ENCODE peak calls at places on chromosomes 7 and 10, in eight cellular contexts. One of them, this sample, is unnamed.

GRCh38 chr10:17453377-17454091 is 861 bp downstream of the ST8SIA6 start:
- DNase-seq in psoas muscle: peak; percentile 54
- DNase-seq in esophagus squamous epithelium: no peak
- DNase-seq in PC-9: no peak
- DNase-seq in keratinocyte: no peak
- DNase-seq in sigmoid colon: no peak
- DNase-seq in colonic mucosa: peak; percentile 61
- DNase-seq in transverse colon: peak; percentile 65
- DNase-seq in this sample: no peak

GRCh38 chr10:29443745-29444523 is 155.1 kb downstream of the LYZL1 start:
- DNase-seq in transverse colon: no peak
- DNase-seq in PC-9: no peak
- DNase-seq in colonic mucosa: no peak
- DNase-seq in esophagus squamous epithelium: no peak
- DNase-seq in sigmoid colon: no peak
- DNase-seq in keratinocyte: no peak
- DNase-seq in psoas muscle: no peak
- DNase-seq in this sample: no peak

GRCh38 chr7:84524714-84525694 is 330.4 kb upstream of the SEMA3A start:
- DNase-seq in esophagus squamous epithelium: no peak
- DNase-seq in sigmoid colon: peak; percentile 57
- DNase-seq in transverse colon: no peak
- DNase-seq in keratinocyte: peak; percentile 1
- DNase-seq in PC-9: no peak
- DNase-seq in colonic mucosa: no peak
- DNase-seq in psoas muscle: no peak
- DNase-seq in this sample: no peak

GRCh38 chr10:103333934-103334520 is 16.9 kb downstream of the PCGF6 start:
- DNase-seq in PC-9: no peak
- DNase-seq in keratinocyte: no peak
- DNase-seq in sigmoid colon: no peak
- DNase-seq in psoas muscle: no peak
- DNase-seq in esophagus squamous epithelium: no peak
- DNase-seq in colonic mucosa: no peak
- DNase-seq in transverse colon: no peak
- DNase-seq in this sample: no peak

GRCh38 chr10:77635402-77636227 is 2.0 kb downstream of the KCNMA1 start:
- DNase-seq in transverse colon: no peak
- DNase-seq in esophagus squamous epithelium: no peak
- DNase-seq in psoas muscle: no peak
- DNase-seq in sigmoid colon: no peak
- DNase-seq in colonic mucosa: no peak
- DNase-seq in PC-9: no peak
- DNase-seq in keratinocyte: no peak
- DNase-seq in this sample: no peak

GRCh38 chr7:47381132-47381495 is 200.8 kb downstream of the TNS3 start:
- DNase-seq in colonic mucosa: no peak
- DNase-seq in transverse colon: no peak
- DNase-seq in PC-9: no peak
- DNase-seq in keratinocyte: no peak
- DNase-seq in psoas muscle: no peak
- DNase-seq in sigmoid colon: peak; percentile 32
- DNase-seq in esophagus squamous epithelium: no peak
- DNase-seq in this sample: no peak

GRCh38 chr7:151392002-151392401 is 17.8 kb downstream of the WDR86 start:
- DNase-seq in esophagus squamous epithelium: no peak
- DNase-seq in psoas muscle: peak; percentile 29
- DNase-seq in transverse colon: no peak
- DNase-seq in colonic mucosa: no peak
- DNase-seq in sigmoid colon: no peak
- DNase-seq in PC-9: no peak
- DNase-seq in keratinocyte: no peak
- DNase-seq in this sample: no peak

GRCh38 chr10:72322280-72323058 is 32.2 kb downstream of the DNAJB12 start:
- DNase-seq in sigmoid colon: no peak
- DNase-seq in keratinocyte: peak; percentile 97
- DNase-seq in colonic mucosa: no peak
- DNase-seq in psoas muscle: no peak
- DNase-seq in PC-9: peak; percentile 44
- DNase-seq in esophagus squamous epithelium: no peak
- DNase-seq in transverse colon: no peak
- DNase-seq in this sample: no peak

GRCh38 chr7:90698616-90699015 is 102.5 kb downstream of the CDK14 start:
- DNase-seq in esophagus squamous epithelium: no peak
- DNase-seq in PC-9: no peak
- DNase-seq in colonic mucosa: no peak
- DNase-seq in psoas muscle: no peak
- DNase-seq in keratinocyte: no peak
- DNase-seq in sigmoid colon: no peak
- DNase-seq in transverse colon: no peak
- DNase-seq in this sample: no peak

GRCh38 chr7:42096681-42097637 is 140.1 kb downstream of the GLI3 start:
- DNase-seq in esophagus squamous epithelium: no peak
- DNase-seq in psoas muscle: peak; percentile 57
- DNase-seq in transverse colon: no peak
- DNase-seq in keratinocyte: no peak
- DNase-seq in colonic mucosa: no peak
- DNase-seq in PC-9: no peak
- DNase-seq in sigmoid colon: peak; percentile 84
- DNase-seq in this sample: no peak

GRCh38 chr7:66591801-66592596 is 36.7 kb upstream of the KCTD7 start:
- DNase-seq in PC-9: peak; percentile 81
- DNase-seq in transverse colon: peak; percentile 95
- DNase-seq in colonic mucosa: peak; percentile 96
- DNase-seq in psoas muscle: peak; percentile 95
- DNase-seq in esophagus squamous epithelium: peak; percentile 47
- DNase-seq in sigmoid colon: peak; percentile 97
- DNase-seq in keratinocyte: peak; percentile 41
- DNase-seq in this sample: peak; percentile 69

GRCh38 chr7:135143874-135144668 is 3.8 kb upstream of the TMEM140 start:
- DNase-seq in PC-9: no peak
- DNase-seq in psoas muscle: no peak
- DNase-seq in esophagus squamous epithelium: no peak
- DNase-seq in keratinocyte: no peak
- DNase-seq in transverse colon: no peak
- DNase-seq in sigmoid colon: no peak
- DNase-seq in colonic mucosa: no peak
- DNase-seq in this sample: no peak

GRCh38 chr7:124354206-124354605 is 321.3 kb upstream of the TMEM229A start:
- DNase-seq in colonic mucosa: no peak
- DNase-seq in keratinocyte: no peak
- DNase-seq in PC-9: no peak
- DNase-seq in sigmoid colon: no peak
- DNase-seq in psoas muscle: no peak
- DNase-seq in transverse colon: no peak
- DNase-seq in esophagus squamous epithelium: no peak
- DNase-seq in this sample: no peak

GRCh38 chr7:17126413-17127374 is 171.8 kb upstream of the AHR start:
- DNase-seq in psoas muscle: no peak
- DNase-seq in transverse colon: no peak
- DNase-seq in esophagus squamous epithelium: no peak
- DNase-seq in sigmoid colon: no peak
- DNase-seq in PC-9: no peak
- DNase-seq in colonic mucosa: no peak
- DNase-seq in keratinocyte: no peak
- DNase-seq in this sample: no peak

GRCh38 chr7:2115739-2116065 is 117.0 kb downstream of the MAD1L1 start:
- DNase-seq in colonic mucosa: no peak
- DNase-seq in transverse colon: no peak
- DNase-seq in sigmoid colon: no peak
- DNase-seq in psoas muscle: no peak
- DNase-seq in esophagus squamous epithelium: no peak
- DNase-seq in keratinocyte: no peak
- DNase-seq in PC-9: no peak
- DNase-seq in this sample: no peak

GRCh38 chr10:77616766-77617165 is 20.8 kb downstream of the KCNMA1 start:
- DNase-seq in psoas muscle: no peak
- DNase-seq in sigmoid colon: no peak
- DNase-seq in colonic mucosa: no peak
- DNase-seq in transverse colon: no peak
- DNase-seq in keratinocyte: no peak
- DNase-seq in esophagus squamous epithelium: no peak
- DNase-seq in PC-9: no peak
- DNase-seq in this sample: no peak

DNA sequence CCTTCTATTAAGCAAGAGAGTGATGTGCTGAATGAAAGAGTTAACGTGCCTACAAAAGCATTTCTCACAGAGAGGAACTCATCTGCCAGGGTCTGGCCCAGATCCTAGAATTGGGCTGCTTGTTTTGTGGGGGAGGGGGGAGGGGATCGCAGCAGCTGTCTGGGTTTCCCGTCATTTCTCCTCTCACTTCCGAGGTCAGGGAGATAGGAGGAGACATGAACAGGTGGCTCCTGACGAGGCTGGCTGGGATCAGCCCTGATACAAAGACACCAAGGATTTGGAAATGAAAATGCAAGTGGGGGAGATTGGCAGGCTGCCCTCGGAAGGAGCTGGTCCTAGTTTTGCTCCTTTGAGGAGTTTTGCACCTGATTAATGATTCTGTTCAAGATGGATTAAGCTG is 86.7 kb upstream of the KMT2C start:
- DNase-seq in psoas muscle: peak; percentile 61
- DNase-seq in sigmoid colon: no peak
- DNase-seq in transverse colon: no peak
- DNase-seq in PC-9: peak; percentile 18
- DNase-seq in esophagus squamous epithelium: no peak
- DNase-seq in colonic mucosa: no peak
- DNase-seq in keratinocyte: no peak
- DNase-seq in this sample: no peak
- H3K4me3 ChIP-seq in psoas muscle: peak overlapping the region; percentile 45
- H3K4me3 ChIP-seq in sigmoid colon: peak overlapping the region; percentile 35
- H3K4me3 ChIP-seq in transverse colon: no peak overlapping the region
- H3K4me3 ChIP-seq in PC-9: no peak overlapping the region
- H3K4me3 ChIP-seq in esophagus squamous epithelium: no peak overlapping the region
- H3K4me3 ChIP-seq in colonic mucosa: no peak overlapping the region
- H3K4me3 ChIP-seq in keratinocyte: no peak overlapping the region
- H3K4me3 ChIP-seq in this sample: peak overlapping the region; percentile 51

GRCh38 chr7:50305697-50306300 is 1.3 kb downstream of the IKZF1 start:
- DNase-seq in keratinocyte: no peak
- DNase-seq in esophagus squamous epithelium: no peak
- DNase-seq in sigmoid colon: no peak
- DNase-seq in psoas muscle: no peak
- DNase-seq in transverse colon: no peak
- DNase-seq in colonic mucosa: no peak
- DNase-seq in PC-9: no peak
- DNase-seq in this sample: no peak
- H3K27ac ChIP-seq in keratinocyte: no peak overlapping the region
- H3K27ac ChIP-seq in esophagus squamous epithelium: peak overlapping the region; percentile 83
- H3K27ac ChIP-seq in sigmoid colon: no peak overlapping the region
- H3K27ac ChIP-seq in psoas muscle: no peak overlapping the region
- H3K27ac ChIP-seq in transverse colon: peak overlapping the region; percentile 81
- H3K27ac ChIP-seq in colonic mucosa: peak overlapping the region; percentile 62
- H3K27ac ChIP-seq in PC-9: no peak overlapping the region
- H3K27ac ChIP-seq in this sample: no peak overlapping the region

GRCh38 chr10:209357-209756 is 74.1 kb downstream of the ZMYND11 start:
- DNase-seq in sigmoid colon: no peak
- DNase-seq in PC-9: no peak
- DNase-seq in esophagus squamous epithelium: no peak
- DNase-seq in psoas muscle: no peak
- DNase-seq in keratinocyte: no peak
- DNase-seq in transverse colon: no peak
- DNase-seq in colonic mucosa: no peak
- DNase-seq in this sample: no peak

GRCh38 chr10:210297-210696 is 75.0 kb downstream of the ZMYND11 start:
- DNase-seq in esophagus squamous epithelium: no peak
- DNase-seq in keratinocyte: no peak
- DNase-seq in sigmoid colon: no peak
- DNase-seq in PC-9: no peak
- DNase-seq in colonic mucosa: no peak
- DNase-seq in transverse colon: no peak
- DNase-seq in psoas muscle: no peak
- DNase-seq in this sample: no peak

DNA sequence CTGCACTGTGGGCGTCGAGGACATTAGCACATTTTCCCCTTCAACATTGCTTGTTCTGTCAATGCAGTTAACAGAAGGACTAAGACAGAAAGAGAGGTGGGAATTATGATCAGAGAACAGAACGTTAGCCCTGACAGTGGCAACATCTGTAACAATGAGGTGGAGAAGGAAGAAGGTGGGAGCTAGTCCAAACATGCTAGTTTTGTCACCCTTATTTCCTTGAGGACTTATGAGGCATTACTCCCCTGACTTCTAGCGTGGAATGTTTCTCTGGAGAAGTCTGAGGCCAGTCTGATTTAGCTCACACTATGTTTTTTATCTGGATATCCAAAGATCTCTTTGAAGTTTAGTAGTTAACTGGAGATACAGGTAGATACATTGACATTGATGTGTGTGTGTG is 73.4 kb downstream of the ZMYND11 start:
- DNase-seq in keratinocyte: no peak
- DNase-seq in transverse colon: no peak
- DNase-seq in psoas muscle: no peak
- DNase-seq in PC-9: no peak
- DNase-seq in esophagus squamous epithelium: no peak
- DNase-seq in colonic mucosa: no peak
- DNase-seq in sigmoid colon: no peak
- DNase-seq in this sample: no peak
- H3K4me3 ChIP-seq in keratinocyte: no peak overlapping the region
- H3K4me3 ChIP-seq in transverse colon: no peak overlapping the region
- H3K4me3 ChIP-seq in psoas muscle: no peak overlapping the region
- H3K4me3 ChIP-seq in PC-9: no peak overlapping the region
- H3K4me3 ChIP-seq in esophagus squamous epithelium: no peak overlapping the region
- H3K4me3 ChIP-seq in colonic mucosa: no peak overlapping the region
- H3K4me3 ChIP-seq in sigmoid colon: no peak overlapping the region
- H3K4me3 ChIP-seq in this sample: no peak overlapping the region

GRCh38 chr10:7184660-7185366 is 226.0 kb downstream of the SFMBT2 start:
- DNase-seq in transverse colon: no peak
- DNase-seq in keratinocyte: no peak
- DNase-seq in colonic mucosa: no peak
- DNase-seq in esophagus squamous epithelium: no peak
- DNase-seq in sigmoid colon: no peak
- DNase-seq in psoas muscle: no peak
- DNase-seq in PC-9: no peak
- DNase-seq in this sample: no peak

GRCh38 chr10:7189909-7190308 is 220.9 kb downstream of the SFMBT2 start:
- DNase-seq in keratinocyte: no peak
- DNase-seq in sigmoid colon: no peak
- DNase-seq in esophagus squamous epithelium: no peak
- DNase-seq in psoas muscle: no peak
- DNase-seq in colonic mucosa: no peak
- DNase-seq in PC-9: no peak
- DNase-seq in transverse colon: no peak
- DNase-seq in this sample: no peak

GRCh38 chr10:7186387-7187032 is 224.3 kb downstream of the SFMBT2 start:
- DNase-seq in PC-9: no peak
- DNase-seq in psoas muscle: no peak
- DNase-seq in sigmoid colon: no peak
- DNase-seq in keratinocyte: no peak
- DNase-seq in esophagus squamous epithelium: no peak
- DNase-seq in colonic mucosa: no peak
- DNase-seq in transverse colon: no peak
- DNase-seq in this sample: no peak

GRCh38 chr10:7181416-7181815 is 229.4 kb downstream of the SFMBT2 start:
- DNase-seq in transverse colon: no peak
- DNase-seq in PC-9: no peak
- DNase-seq in keratinocyte: no peak
- DNase-seq in sigmoid colon: no peak
- DNase-seq in psoas muscle: no peak
- DNase-seq in colonic mucosa: no peak
- DNase-seq in esophagus squamous epithelium: no peak
- DNase-seq in this sample: no peak

DNA sequence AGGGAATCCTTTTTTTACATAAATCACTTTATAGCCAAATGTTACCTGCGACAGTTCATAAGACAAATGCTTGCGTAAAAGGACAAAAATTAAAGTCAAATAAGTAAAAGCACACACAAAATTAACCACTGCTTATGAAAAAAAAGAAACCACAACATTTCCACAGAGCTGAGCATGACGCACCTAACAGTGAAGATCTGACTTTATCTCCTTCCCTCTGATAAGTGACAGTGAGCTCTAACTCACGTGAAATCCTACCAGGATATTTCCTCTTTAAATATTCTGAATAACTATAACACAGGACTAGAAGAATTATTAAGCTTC is 225.5 kb downstream of the SFMBT2 start:
- DNase-seq in transverse colon: no peak
- DNase-seq in sigmoid colon: no peak
- DNase-seq in esophagus squamous epithelium: no peak
- DNase-seq in psoas muscle: no peak
- DNase-seq in colonic mucosa: no peak
- DNase-seq in keratinocyte: no peak
- DNase-seq in PC-9: no peak
- DNase-seq in this sample: no peak
- H3K27ac ChIP-seq in transverse colon: no peak overlapping the region
- H3K27ac ChIP-seq in sigmoid colon: no peak overlapping the region
- H3K27ac ChIP-seq in esophagus squamous epithelium: no peak overlapping the region
- H3K27ac ChIP-seq in psoas muscle: no peak overlapping the region
- H3K27ac ChIP-seq in colonic mucosa: no peak overlapping the region
- H3K27ac ChIP-seq in keratinocyte: no peak overlapping the region
- H3K27ac ChIP-seq in PC-9: no peak overlapping the region
- H3K27ac ChIP-seq in this sample: no peak overlapping the region